ENCODE peak calls at places on chromosome 4, in seven cellular contexts. N is CD4-positive, alpha-beta T cell; F is body of pancreas; V is GM12865; O is activated T-cell treated with anti-CD3 and anti-CD28 coated beads for 1 hour; D is retina; S is activated CD4-positive, alpha-beta T cell treated with anti-CD3 and anti-CD28 coated beads, Interleukin-2, amount 50 U/mL, for 1 hour. E is an unnamed sample.

GRCh38 chr4:183444953-183445543 is 612 bp downstream of the CDKN2AIP start:
- DNase-seq in N (no peak), F (peak), V (no peak), O (no peak), D (no peak), S (no peak), E (no peak)

GRCh38 chr4:145732001-145732400 is 52.1 kb downstream of the C4orf51 start:
- DNase-seq in N (no peak), F (no peak), V (no peak), O (no peak), D (no peak), S (no peak), E (no peak)

GRCh38 chr4:83128235-83128929 is 13.9 kb upstream of the PLAC8 start:
- DNase-seq in N (no peak), F (no peak), V (no peak), O (no peak), D (no peak), S (no peak), E (no peak)

GRCh38 chr4:103996059-103996458 is 276.3 kb upstream of the TACR3 start:
- DNase-seq in N (no peak), F (no peak), V (no peak), O (no peak), D (peak), S (no peak), E (peak)

GRCh38 chr4:20430555-20430954 is 178.8 kb downstream of the SLIT2 start:
- DNase-seq in N (no peak), F (no peak), V (no peak), O (no peak), D (no peak), S (no peak), E (no peak)

GRCh38 chr4:167020410-167020809 is 213.9 kb downstream of the SPOCK3 start:
- DNase-seq in N (no peak), F (no peak), V (peak), O (no peak), D (no peak), S (no peak), E (no peak)

GRCh38 chr4:98290511-98290910 is 29.3 kb downstream of the RAP1GDS1 start:
- DNase-seq in N (no peak), F (no peak), V (no peak), O (no peak), D (no peak), S (no peak), E (no peak)

GRCh38 chr4:54909964-54910363 is 215.4 kb downstream of the KDR start:
- DNase-seq in N (no peak), F (no peak), V (peak), O (no peak), D (no peak), S (no peak), E (no peak)

GRCh38 chr4:173700650-173701049 is 170.6 kb upstream of the HAND2 start:
- DNase-seq in N (no peak), F (no peak), V (no peak), O (no peak), D (no peak), S (no peak), E (no peak)

GRCh38 chr4:128068927-128069326 is 7.8 kb downstream of the LARP1B start:
- DNase-seq in N (no peak), F (no peak), V (peak), O (no peak), D (no peak), S (no peak), E (no peak)

GRCh38 chr4:123643691-123644090 is 247.1 kb downstream of the SPRY1 start:
- DNase-seq in N (no peak), F (no peak), V (no peak), O (no peak), D (no peak), S (no peak), E (no peak)

GRCh38 chr4:26050212-26050643 is 136.2 kb downstream of the SMIM20 start:
- DNase-seq in N (no peak), F (no peak), V (peak), O (no peak), D (no peak), S (no peak), E (no peak)

GRCh38 chr4:39621582-39621981 is 17.1 kb downstream of the SMIM14 start:
- DNase-seq in N (no peak), F (peak), V (no peak), O (no peak), D (no peak), S (no peak), E (no peak)

GRCh38 chr4:150518559-150518958 is 63.4 kb upstream of the MAB21L2 start:
- DNase-seq in N (no peak), F (no peak), V (no peak), O (no peak), D (no peak), S (no peak), E (no peak)

GRCh38 chr4:13208558-13209193 is 275.5 kb downstream of the RAB28 start:
- DNase-seq in N (no peak), F (no peak), V (no peak), O (no peak), D (no peak), S (no peak), E (no peak)

GRCh38 chr4:140839396-140839795 is 83.2 kb upstream of the TBC1D9 start:
- DNase-seq in N (no peak), F (no peak), V (no peak), O (no peak), D (no peak), S (no peak), E (peak)

GRCh38 chr4:144449623-144450022 is 196.3 kb upstream of the HHIP start:
- DNase-seq in N (no peak), F (no peak), V (no peak), O (no peak), D (no peak), S (no peak), E (no peak)

GRCh38 chr4:17708992-17709759 is 72.2 kb downstream of the FAM184B start:
- DNase-seq in N (no peak), F (no peak), V (no peak), O (no peak), D (no peak), S (no peak), E (peak)

GRCh38 chr4:164307262-164307661 is 446.7 kb upstream of the SMIM31 start:
- DNase-seq in N (no peak), F (no peak), V (no peak), O (no peak), D (no peak), S (no peak), E (no peak)

GRCh38 chr4:8727546-8728510 is 135.3 kb downstream of the CPZ start:
- DNase-seq in N (no peak), F (no peak), V (peak), O (no peak), D (peak), S (no peak), E (no peak)

E was measured in SK-N-DZ.